ENCODE peak calls at places on chromosome 3, in seven cellular contexts. C is mesendoderm, M is IMR-90, W is H9, I is trophoblast cell, U is neuronal stem cell, L is H1. T is an unnamed sample.

GRCh38 chr3:71358243-71358642 is 225.3 kb downstream of the FOXP1 start:
- DNase-seq in W (no peak), U (no peak), M (no peak), L (no peak), C (no peak), I (no peak), T (no peak)

GRCh38 chr3:48477959-48478480 is 26.0 kb downstream of the SHISA5 start:
- DNase-seq in W (no peak), I (no peak), U (no peak), C (no peak), L (no peak), M (no peak), T (no peak)

GRCh38 chr3:138569090-138569489 is 25.0 kb downstream of the CEP70 start:
- DNase-seq in C (no peak), M (peak; percentile 57), I (no peak), L (no peak), W (no peak), U (no peak), T (no peak)

GRCh38 chr3:118909751-118910150 is 124.9 kb downstream of the IGSF11 start:
- DNase-seq in L (no peak), I (no peak), C (no peak), W (no peak), M (no peak), U (no peak), T (no peak)

GRCh38 chr3:187935623-187936156 is 190.4 kb upstream of the BCL6 start:
- DNase-seq in M (peak; percentile 33), U (no peak), C (no peak), W (no peak), L (no peak), I (peak; percentile 56), T (no peak)

GRCh38 chr3:72258786-72259185 is 473.8 kb upstream of the PROK2 start:
- DNase-seq in W (no peak), L (no peak), M (no peak), U (no peak), I (no peak), C (no peak), T (no peak)

GRCh38 chr3:16768956-16769355 is 115.8 kb upstream of the PLCL2 start:
- DNase-seq in W (no peak), I (no peak), C (peak; percentile 14), U (no peak), M (no peak), L (no peak), T (no peak)

GRCh38 chr3:153084431-153084830 is 77.6 kb upstream of the RAP2B start:
- DNase-seq in U (no peak), L (no peak), M (no peak), W (no peak), I (no peak), C (no peak), T (no peak)

GRCh38 chr3:114218006-114218405 is 19.4 kb downstream of the ZNF80 start:
- DNase-seq in I (no peak), M (no peak), L (no peak), U (no peak), C (peak; percentile 45), W (no peak), T (no peak)

GRCh38 chr3:10551139-10551538 is 45.8 kb upstream of the ATP2B2 start:
- DNase-seq in C (no peak), L (peak; percentile 33), I (no peak), U (no peak), M (no peak), W (peak; percentile 14), T (no peak)

GRCh38 chr3:41265011-41265545 is 65.8 kb downstream of the CTNNB1 start:
- DNase-seq in M (peak; percentile 45), I (peak; percentile 49), L (no peak), U (no peak), C (no peak), W (no peak), T (peak; percentile 37)

GRCh38 chr3:111277226-111277625 is 205.6 kb downstream of the NECTIN3 start:
- DNase-seq in M (peak; percentile 74), C (peak; percentile 86), I (no peak), U (peak; percentile 39), L (no peak), W (no peak), T (peak; percentile 28)

GRCh38 chr3:113747719-113748046 is 848 bp downstream of the ATP6V1A start:
- DNase-seq in M (no peak), C (no peak), U (peak; percentile 6), L (no peak), W (no peak), I (no peak), T (peak; percentile 47)

DNA sequence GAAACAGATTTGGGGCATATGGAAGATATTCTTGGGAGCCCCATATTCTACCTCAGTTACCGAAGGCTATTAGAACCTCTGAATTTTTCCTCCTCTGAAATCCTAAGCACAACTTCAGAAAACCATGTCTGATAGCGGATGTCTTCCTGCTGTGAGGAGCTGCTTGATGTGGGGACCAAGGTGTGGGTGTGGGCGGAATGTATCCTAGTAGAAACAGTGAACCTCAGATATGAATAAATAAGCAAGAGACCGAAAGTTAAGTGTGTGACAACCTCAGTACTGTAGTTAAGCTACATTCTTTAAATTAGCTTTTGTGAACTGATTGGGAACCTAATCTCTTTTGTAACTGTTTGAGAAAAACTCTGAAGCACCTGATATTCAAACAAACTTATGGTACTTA is 46.9 kb downstream of the SENP2 start:
- DNase-seq in C (no peak), U (no peak), W (no peak), I (no peak), L (no peak), M (no peak), T (no peak)
- H2BK120ac ChIP-seq in C (no peak overlapping the region), U (no peak overlapping the region), W (no peak overlapping the region), I (no peak overlapping the region), L (no peak overlapping the region), M (no peak overlapping the region), T (no peak overlapping the region)

GRCh38 chr3:135136361-135137100 is 341.5 kb downstream of the EPHB1 start:
- DNase-seq in M (no peak), I (no peak), L (no peak), U (no peak), C (no peak), W (no peak), T (no peak)

GRCh38 chr3:135134293-135134692 is 339.2 kb downstream of the EPHB1 start:
- DNase-seq in C (no peak), L (no peak), I (no peak), M (no peak), W (no peak), U (no peak), T (no peak)

GRCh38 chr3:135137296-135137695 is 342.2 kb downstream of the EPHB1 start:
- DNase-seq in U (no peak), C (no peak), W (no peak), M (no peak), I (no peak), L (no peak), T (no peak)

GRCh38 chr3:135134717-135135116 is 339.7 kb downstream of the EPHB1 start:
- DNase-seq in U (no peak), M (no peak), L (no peak), I (no peak), C (no peak), W (no peak), T (no peak)

GRCh38 chr3:135135445-135135844 is 340.4 kb downstream of the EPHB1 start:
- DNase-seq in M (no peak), U (no peak), C (no peak), W (no peak), I (no peak), L (no peak), T (no peak)
- H2BK120ac ChIP-seq in M (no peak overlapping the region), U (no peak overlapping the region), C (no peak overlapping the region), W (no peak overlapping the region), I (no peak overlapping the region), L (no peak overlapping the region), T (no peak overlapping the region)

DNA sequence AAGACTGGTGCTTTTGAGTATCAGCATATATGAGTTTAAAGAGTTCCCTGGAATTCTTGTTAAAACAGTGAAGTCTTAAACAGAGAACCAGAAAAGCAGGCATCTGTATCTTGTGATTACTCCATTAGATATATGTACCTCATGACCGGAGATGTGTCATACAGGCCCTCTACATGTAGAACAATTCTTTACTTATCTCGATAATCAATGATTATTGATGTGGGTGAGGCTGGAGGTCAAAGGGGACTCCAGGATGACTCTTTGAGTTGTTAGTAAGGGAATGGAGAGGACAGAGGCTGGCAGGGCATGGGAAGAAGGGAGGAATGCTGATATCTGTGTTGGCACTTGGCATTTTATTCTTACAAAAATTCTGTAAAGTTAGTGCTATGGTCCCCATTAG is 155.7 kb downstream of the GAP43 start:
- DNase-seq in I (no peak), U (no peak), W (no peak), M (no peak), C (no peak), L (no peak), T (no peak)
- H2BK120ac ChIP-seq in I (no peak overlapping the region), U (no peak overlapping the region), W (no peak overlapping the region), M (no peak overlapping the region), C (no peak overlapping the region), L (no peak overlapping the region), T (no peak overlapping the region)

DNA sequence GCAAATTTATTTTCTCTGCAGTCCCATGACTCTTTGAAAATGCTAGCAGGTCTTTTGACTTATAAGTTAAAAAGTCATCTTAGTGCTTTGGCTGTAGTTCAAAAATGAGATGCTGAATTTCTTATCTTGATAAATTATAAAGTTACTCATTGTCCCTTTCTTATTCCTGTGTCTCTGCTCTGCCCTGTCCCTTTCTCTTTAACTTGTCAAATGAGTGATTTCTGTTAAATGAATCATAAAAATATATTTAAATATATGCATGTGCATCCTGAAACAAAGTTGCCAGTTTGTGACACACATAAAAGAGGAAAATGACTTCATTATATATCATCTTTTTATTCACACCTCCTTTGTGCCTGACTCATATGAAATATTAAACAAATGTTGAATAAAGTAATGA is 1097.3 kb upstream of the EPHA6 start:
- DNase-seq in I (no peak), M (no peak), L (no peak), C (no peak), W (no peak), U (no peak), T (no peak)
- H2BK120ac ChIP-seq in I (no peak overlapping the region), M (no peak overlapping the region), L (no peak overlapping the region), C (no peak overlapping the region), W (no peak overlapping the region), U (no peak overlapping the region), T (no peak overlapping the region)

DNA sequence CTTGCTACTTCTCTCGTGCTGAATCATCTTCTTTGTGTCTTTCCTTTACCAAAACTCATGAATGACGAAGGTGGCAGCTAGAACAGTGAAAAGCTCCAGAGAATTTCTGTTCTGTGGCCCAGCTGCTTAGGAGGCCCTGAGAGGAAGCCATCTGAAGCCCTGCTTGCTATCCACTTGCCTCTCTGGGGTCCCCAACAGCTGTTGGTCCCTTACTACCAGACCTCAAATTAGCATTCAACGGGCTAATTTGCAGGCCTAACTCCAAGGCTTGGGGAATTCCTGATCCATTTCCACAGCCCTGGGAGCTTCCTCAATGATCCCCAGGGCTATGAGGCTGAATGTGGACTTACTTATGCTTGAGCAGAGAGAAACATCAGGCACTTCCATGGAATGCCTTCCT is 37.5 kb upstream of the FSTL1 start:
- DNase-seq in C (no peak), I (no peak), U (no peak), M (no peak), L (no peak), W (no peak), T (no peak)
- H2BK120ac ChIP-seq in C (no peak overlapping the region), I (no peak overlapping the region), U (no peak overlapping the region), M (peak overlapping the region; percentile 21), L (no peak overlapping the region), W (no peak overlapping the region), T (no peak overlapping the region)